ENCODE peak calls at places on chromosomes 5 and 9, in five cellular contexts. F is IMR-90, V is GM23248, Q is astrocyte, M is fibroblast of lung. G is an unnamed sample. For H4K20me1, the result is how much of the 10 kb centered on the place peaks cover.

GRCh38 chr9:112445196-112445595 is 41.4 kb upstream of the KIAA1958 start:
- DNase-seq in Q (no peak), F (no peak), V (no peak), M (no peak), G (no peak)

GRCh38 chr9:98087420-98088354 is 31.2 kb downstream of the NANS start:
- DNase-seq in Q (peak), V (peak), M (peak), F (peak), G (no peak)

GRCh38 chr5:172795401-172795977 is 24.5 kb upstream of the DUSP1 start:
- DNase-seq in V (peak), F (peak), M (peak), Q (peak), G (no peak)

GRCh38 chr5:90193185-90193822 is 216.3 kb downstream of the CETN3 start:
- DNase-seq in V (no peak), Q (no peak), F (no peak), M (no peak), G (no peak)

GRCh38 chr9:107894572-107895261 is 405.1 kb upstream of the KLF4 start:
- DNase-seq in V (no peak), F (peak), Q (no peak), M (peak), G (no peak)

GRCh38 chr9:88189371-88189770 is 51.1 kb upstream of the SPATA31C2 start:
- DNase-seq in V (no peak), Q (no peak), M (no peak), F (no peak), G (no peak)

GRCh38 chr5:55551904-55552303 is 17.1 kb upstream of the PLPP1 start:
- DNase-seq in Q (no peak), F (no peak), M (no peak), V (no peak), G (no peak)

GRCh38 chr5:99355881-99356280 is 427.1 kb upstream of the CHD1 start:
- DNase-seq in V (no peak), M (no peak), F (no peak), Q (peak), G (no peak)

GRCh38 chr5:173794901-173795416 is 93.2 kb upstream of the CPEB4 start:
- DNase-seq in F (no peak), Q (no peak), M (no peak), V (no peak), G (no peak)

GRCh38 chr9:81058776-81059175 is 630.6 kb downstream of the TLE1 start:
- DNase-seq in F (no peak), V (no peak), M (no peak), Q (no peak), G (no peak)

GRCh38 chr9:136135326-136136126 is 16.9 kb upstream of the TMEM250 start:
- DNase-seq in F (no peak), V (no peak), Q (no peak), M (no peak), G (peak)

DNA sequence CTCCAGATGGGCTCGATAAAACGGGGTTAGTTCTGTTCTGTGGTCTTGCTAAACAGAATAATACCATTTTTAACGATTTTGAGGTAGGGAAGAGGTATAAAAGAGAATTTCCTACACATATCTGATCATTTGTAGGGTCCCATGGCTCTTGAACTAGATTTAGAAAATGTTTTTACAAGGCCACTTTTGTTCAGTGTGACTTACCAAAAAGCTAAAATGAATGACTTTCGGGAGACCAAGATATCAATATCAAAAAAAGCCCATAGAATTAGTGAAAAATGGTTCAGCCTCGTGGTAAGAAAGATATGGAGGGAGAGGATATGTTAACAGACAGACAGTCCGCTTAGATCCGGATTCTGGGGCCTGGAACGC is 3.2 kb downstream of the NR2F1-AS1 start:
- DNase-seq in M (no peak), F (no peak), Q (no peak), V (no peak), G (no peak)
- H3K27ac ChIP-seq in M (peak), F (peak), Q (peak), V (no peak), G (no peak)

GRCh38 chr9:72304538-72304937 is 60.5 kb downstream of the ZFAND5 start:
- DNase-seq in Q (no peak), M (no peak), V (peak), F (no peak), G (no peak)
- H3K4me3 ChIP-seq in Q (no peak), M (peak), V (peak), F (no peak), G (peak)

GRCh38 chr5:135386886-135387628 is 12.0 kb downstream of the MACROH2A1 start:
- DNase-seq in V (peak), F (peak), M (peak), Q (peak), G (peak)
- H4K20me1 ChIP-seq in V (under half), F (half or more), M (under half), Q (half or more), G (half or more)

DNA sequence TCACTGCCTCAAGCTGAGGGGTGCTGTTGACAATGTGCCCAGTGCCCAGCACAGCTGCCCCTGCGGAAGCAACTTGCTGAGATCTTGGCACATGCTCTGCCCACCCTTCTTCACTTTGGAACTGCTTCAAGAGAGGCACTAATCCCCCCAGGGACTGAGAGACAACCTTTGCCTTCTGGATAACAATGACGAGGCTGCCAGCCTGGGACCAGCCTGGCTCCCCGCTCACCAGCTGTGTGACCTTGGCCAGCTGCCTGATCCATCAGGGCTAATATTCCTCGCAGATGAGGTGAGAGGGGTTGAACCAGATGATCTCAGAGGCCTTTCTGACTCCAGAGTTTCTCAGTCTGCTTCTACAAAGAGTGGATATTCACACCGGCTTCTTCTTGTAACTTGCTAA is 81.0 kb downstream of the SHB start:
- DNase-seq in M (no peak), F (no peak), V (no peak), Q (no peak), G (no peak)
- H3K27ac ChIP-seq in M (no peak), F (no peak), V (no peak), Q (no peak), G (no peak)

DNA sequence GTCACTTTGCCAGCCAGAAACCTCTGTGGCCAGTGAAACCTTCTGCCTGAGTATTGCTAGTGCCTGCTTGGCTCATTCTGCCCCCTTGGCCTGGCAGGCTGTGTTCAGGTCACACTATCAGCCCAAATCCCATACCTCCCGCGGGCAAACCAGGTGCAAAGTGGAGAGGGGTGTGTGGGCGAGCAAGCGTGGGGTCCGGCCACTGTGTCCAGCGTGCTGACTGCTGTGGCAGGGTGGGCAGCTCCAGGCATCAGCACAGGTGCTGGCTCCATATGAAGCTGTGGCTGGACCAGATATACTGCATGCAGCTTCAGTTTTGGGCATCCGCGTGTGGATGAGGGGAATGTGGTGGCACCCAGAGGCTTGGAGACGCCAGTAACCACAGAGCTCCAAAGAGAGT is 576.5 kb upstream of the EDIL3 start:
- DNase-seq in M (no peak), F (no peak), Q (no peak), V (no peak), G (no peak)
- H3K4me3 ChIP-seq in M (no peak), F (no peak), Q (no peak), V (no peak), G (no peak)

GRCh38 chr5:57215629-57216195 is 41.9 kb downstream of the GPBP1 start:
- DNase-seq in M (peak), Q (no peak), V (peak), F (peak), G (no peak)
- H4K20me1 ChIP-seq in M (under half), Q (half or more), V (under half), F (half or more), G (under half)

GRCh38 chr9:132216861-132217655 is 55.2 kb downstream of the NTNG2 start:
- DNase-seq in M (no peak), F (no peak), V (peak), Q (no peak), G (no peak)
- H3K27ac ChIP-seq in M (no peak), F (no peak), V (no peak), Q (no peak), G (no peak)

GRCh38 chr5:179729727-179730126 is 2.9 kb upstream of the MAML1 start:
- DNase-seq in V (no peak), F (no peak), M (no peak), Q (no peak), G (no peak)

GRCh38 chr5:179729303-179729702 is 3.3 kb upstream of the MAML1 start:
- DNase-seq in F (no peak), V (no peak), Q (no peak), M (no peak), G (no peak)

GRCh38 chr5:179730356-179730755 is 2.3 kb upstream of the MAML1 start:
- DNase-seq in V (no peak), F (no peak), M (no peak), Q (no peak), G (no peak)

GRCh38 chr5:179731791-179732411 is 721 bp upstream of the MAML1 start:
- DNase-seq in F (peak), V (peak), Q (peak), M (peak), G (peak)

GRCh38 chr5:179730852-179731251 is 1.8 kb upstream of the MAML1 start:
- DNase-seq in Q (no peak), M (no peak), F (no peak), V (no peak), G (no peak)
- H3K4me3 ChIP-seq in Q (no peak), M (no peak), F (no peak), V (no peak), G (peak)

G was measured in PC-9.